ENCODE peak calls at places on chromosome 15, in four cellular contexts. L is upper lobe of right lung, Z is brain microvascular endothelial cell, V is gastrocnemius medialis. S is an unnamed sample.

GRCh38 chr15:96474274-96474673 is 143.8 kb downstream of the NR2F2 start:
- DNase-seq in L (no peak), Z (no peak), V (no peak), S (no peak)

GRCh38 chr15:38646716-38647115 is 82.1 kb upstream of the RASGRP1 start:
- DNase-seq in L (no peak), Z (no peak), V (no peak), S (no peak)

GRCh38 chr15:69272139-69272538 is 26.6 kb upstream of the PAQR5 start:
- DNase-seq in L (no peak), Z (no peak), V (no peak), S (no peak)

GRCh38 chr15:66673410-66674322 is 28.4 kb upstream of the SMAD6 start:
- DNase-seq in L (peak; percentile 77), Z (no peak), V (no peak), S (peak; percentile 20)

GRCh38 chr15:70244978-70245542 is 147.3 kb upstream of the TLE3 start:
- DNase-seq in L (peak; percentile 28), Z (no peak), V (no peak), S (no peak)

GRCh38 chr15:97087337-97087736 is 756.8 kb downstream of the NR2F2 start:
- DNase-seq in L (no peak), Z (no peak), V (no peak), S (no peak)

GRCh38 chr15:51403946-51404695 is 62.7 kb downstream of the GLDN start:
- DNase-seq in L (no peak), Z (no peak), V (no peak), S (no peak)

GRCh38 chr15:75868019-75868418 is 24.8 kb downstream of the UBE2Q2 start:
- DNase-seq in L (no peak), Z (no peak), V (no peak), S (no peak)

GRCh38 chr15:66389098-66389858 is 2.6 kb downstream of the MAP2K1 start:
- DNase-seq in L (no peak), Z (no peak), V (no peak), S (no peak)

GRCh38 chr15:80580107-80580506 is 115.0 kb upstream of the ABHD17C start:
- DNase-seq in L (no peak), Z (peak; percentile 83), V (no peak), S (no peak)

GRCh38 chr15:56243774-56244236 is at the start of gene RFX7:
- DNase-seq in L (peak; percentile 91), Z (peak; percentile 39), V (peak; percentile 34), S (no peak)
- TF ChIP-seq CTCF in L (no peak), Z (no peak), V (peak; percentile 10), S (no peak)

GRCh38 chr15:25060996-25061620 is 106.3 kb downstream of the SNRPN start:
- DNase-seq in L (no peak), Z (no peak), V (no peak), S (no peak)
- H3K4me3 ChIP-seq in L (no peak overlapping the region), Z (no peak overlapping the region), V (no peak overlapping the region), S (no peak overlapping the region)

DNA sequence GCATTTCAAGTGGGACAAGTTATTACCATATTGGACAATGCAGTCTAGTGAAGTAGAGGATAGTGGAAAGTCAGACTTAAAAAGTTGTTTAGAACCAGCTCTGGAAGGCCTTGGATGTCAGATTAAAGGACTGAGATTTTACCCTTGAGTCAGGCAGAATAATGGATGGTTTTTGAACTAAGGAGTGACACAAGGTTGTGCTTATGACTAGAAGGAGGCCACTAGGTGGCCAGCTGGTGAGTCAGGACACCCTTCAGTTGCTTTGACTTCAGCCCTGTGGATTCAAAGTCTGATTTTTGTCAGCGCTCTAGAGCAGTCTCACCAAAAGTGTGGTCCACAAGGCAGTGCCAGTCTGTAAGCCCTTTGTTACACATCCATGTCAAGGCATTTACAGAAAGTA is 3.8 kb upstream of the GABPB1 start:
- DNase-seq in L (no peak), Z (peak; percentile 39), V (no peak), S (no peak)
- TF ChIP-seq CTCF in L (peak; percentile 24), Z (peak; percentile 66), V (no peak), S (peak; percentile 56)

GRCh38 chr15:72155635-72156616 is 37.7 kb downstream of the SENP8 start:
- DNase-seq in L (peak; percentile 90), Z (peak; percentile 75), V (peak; percentile 65), S (peak; percentile 46)
- H3K4me3 ChIP-seq in L (peak overlapping the region; percentile 63), Z (peak overlapping the region; percentile 57), V (peak overlapping the region; percentile 59), S (peak overlapping the region; percentile 56)

GRCh38 chr15:29695486-29696167 is 126.6 kb downstream of the TJP1 start:
- DNase-seq in L (no peak), Z (no peak), V (no peak), S (no peak)
- TF ChIP-seq CTCF in L (no peak), Z (no peak), V (no peak), S (no peak)

GRCh38 chr15:77032052-77032646 is 37.2 kb downstream of the PSTPIP1 start:
- DNase-seq in L (peak; percentile 63), Z (no peak), V (no peak), S (no peak)
- H3K4me3 ChIP-seq in L (no peak overlapping the region), Z (no peak overlapping the region), V (no peak overlapping the region), S (no peak overlapping the region)

GRCh38 chr15:98875309-98875708 is 132.3 kb downstream of the PGPEP1L start:
- DNase-seq in L (no peak), Z (no peak), V (no peak), S (no peak)

GRCh38 chr15:98872777-98873176 is 134.8 kb downstream of the PGPEP1L start:
- DNase-seq in L (no peak), Z (no peak), V (no peak), S (no peak)

GRCh38 chr15:98874773-98875172 is 132.8 kb downstream of the PGPEP1L start:
- DNase-seq in L (no peak), Z (no peak), V (no peak), S (no peak)

GRCh38 chr15:98874359-98874758 is 133.2 kb downstream of the PGPEP1L start:
- DNase-seq in L (no peak), Z (no peak), V (no peak), S (no peak)

GRCh38 chr15:98873441-98874218 is 134.0 kb downstream of the PGPEP1L start:
- DNase-seq in L (no peak), Z (peak; percentile 78), V (no peak), S (peak; percentile 74)
- TF ChIP-seq CTCF in L (no peak), Z (no peak), V (no peak), S (peak; percentile 15)